ENCODE peak calls at places on chromosome 16, in six cellular contexts. J is right lobe of liver; Y is stimulated activated CD4-positive, alpha-beta T cell treated with anti-CD3 and anti-CD28 coated beads, Interleukin-2, amount 100 ng/mL, for 24 hours; M is Calu3; N is foreskin fibroblast; Q is retinal pigment epithelial cell. L is an unnamed sample.

GRCh38 chr16:47928008-47928407 is 227.8 kb downstream of the ABCC12 start:
- DNase-seq in J (no peak), Y (no peak), M (peak; percentile 12), N (no peak), Q (no peak), L (no peak)

GRCh38 chr16:22325598-22326368 is 28.6 kb downstream of the POLR3E start:
- DNase-seq in J (no peak), Y (no peak), M (no peak), N (no peak), Q (no peak), L (no peak)

GRCh38 chr16:11738742-11739544 is 3.7 kb downstream of the TXNDC11 start:
- DNase-seq in J (no peak), Y (no peak), M (no peak), N (no peak), Q (no peak), L (no peak)

GRCh38 chr16:9527976-9528375 is 436.5 kb downstream of the HAPSTR1 start:
- DNase-seq in J (no peak), Y (no peak), M (no peak), N (no peak), Q (no peak), L (no peak)

GRCh38 chr16:1745900-1746692 is 25.2 kb downstream of the NME3 start:
- DNase-seq in J (no peak), Y (no peak), M (no peak), N (no peak), Q (peak; percentile 37), L (peak; percentile 44)

GRCh38 chr16:4911831-4912422 is 25.0 kb downstream of the PPL start:
- DNase-seq in J (no peak), Y (no peak), M (no peak), N (peak; percentile 14), Q (no peak), L (no peak)

GRCh38 chr16:4520913-4521312 is 17.7 kb downstream of the CDIP1 start:
- DNase-seq in J (no peak), Y (no peak), M (no peak), N (peak; percentile 27), Q (no peak), L (no peak)

GRCh38 chr16:52497067-52497816 is 49.7 kb downstream of the TOX3 start:
- DNase-seq in J (no peak), Y (no peak), M (no peak), N (no peak), Q (peak; percentile 93), L (no peak)

GRCh38 chr16:12296406-12296805 is 319.9 kb downstream of the SNX29 start:
- DNase-seq in J (no peak), Y (no peak), M (no peak), N (no peak), Q (no peak), L (no peak)

GRCh38 chr16:53967172-53967571 is 263.2 kb downstream of the FTO start:
- DNase-seq in J (no peak), Y (no peak), M (no peak), N (no peak), Q (no peak), L (no peak)

GRCh38 chr16:57775661-57776469 is 26.4 kb downstream of the KIFC3 start:
- DNase-seq in J (no peak), Y (no peak), M (no peak), N (no peak), Q (no peak), L (no peak)

GRCh38 chr16:74556375-74556922 is 50.5 kb downstream of the GLG1 start:
- DNase-seq in J (no peak), Y (no peak), M (peak; percentile 68), N (no peak), Q (no peak), L (no peak)

GRCh38 chr16:1420111-1420539 is 422 bp downstream of the UQCC4 start:
- DNase-seq in J (peak; percentile 44), Y (no peak), M (no peak), N (no peak), Q (no peak), L (no peak)

GRCh38 chr16:29820271-29820701 is at the start of gene MVP:
- DNase-seq in J (peak; percentile 77), Y (peak; percentile 63), M (peak; percentile 69), N (peak; percentile 77), Q (no peak), L (peak; percentile 55)

GRCh38 chr16:30927789-30928378 is 4.5 kb downstream of the FBXL19 start:
- DNase-seq in J (peak; percentile 61), Y (peak; percentile 56), M (peak; percentile 41), N (no peak), Q (no peak), L (no peak)